ENCODE peak calls at places on chromosomes 13 and 19, in seven cellular contexts. K is Caco-2; N is HFF-Myc; P is epithelial cell of proximal tubule; C is colonic mucosa; Q is CD8-positive, alpha-beta T cell; G is lower lobe of right lung. W is an unnamed sample.

GRCh38 chr19:16535381-16535780 is 6.9 kb downstream of the CHERP start:
- DNase-seq in Q (no peak), C (no peak), K (no peak), G (no peak), P (no peak), N (no peak), W (no peak)

GRCh38 chr19:50654882-50655281 is 5.6 kb downstream of the C19orf81 start:
- DNase-seq in G (no peak), K (peak; percentile 65), N (no peak), Q (no peak), C (no peak), P (no peak), W (no peak)

GRCh38 chr13:95880346-95880745 is 172.9 kb downstream of the UGGT2 start:
- DNase-seq in K (no peak), P (no peak), Q (no peak), C (no peak), N (no peak), G (no peak), W (no peak)

GRCh38 chr13:104782741-104783140 is 1716.5 kb upstream of the SLC10A2 start:
- DNase-seq in C (no peak), G (no peak), N (no peak), Q (no peak), P (no peak), K (no peak), W (no peak)

GRCh38 chr13:39566216-39566869 is 36.6 kb downstream of the LHFPL6 start:
- DNase-seq in Q (no peak), K (no peak), G (no peak), C (no peak), P (no peak), N (no peak), W (no peak)

GRCh38 chr19:16416996-16417395 is 54.8 kb downstream of the EPS15L1 start:
- DNase-seq in G (no peak), K (no peak), Q (no peak), P (no peak), C (no peak), N (no peak), W (no peak)

GRCh38 chr19:11848594-11849263 is at the start of gene ZNF439:
- DNase-seq in C (peak; percentile 98), N (no peak), K (peak; percentile 83), G (peak; percentile 95), P (peak; percentile 9), Q (peak; percentile 76), W (peak; percentile 12)

GRCh38 chr19:15452111-15453047 is 2.6 kb upstream of the WIZ start:
- DNase-seq in K (peak; percentile 49), P (peak; percentile 71), N (no peak), C (peak; percentile 86), G (peak; percentile 91), Q (no peak), W (peak; percentile 44)

GRCh38 chr13:41931337-41931736 is 29.6 kb downstream of the VWA8 start:
- DNase-seq in N (no peak), K (no peak), P (no peak), G (no peak), C (no peak), Q (no peak), W (no peak)

DNA sequence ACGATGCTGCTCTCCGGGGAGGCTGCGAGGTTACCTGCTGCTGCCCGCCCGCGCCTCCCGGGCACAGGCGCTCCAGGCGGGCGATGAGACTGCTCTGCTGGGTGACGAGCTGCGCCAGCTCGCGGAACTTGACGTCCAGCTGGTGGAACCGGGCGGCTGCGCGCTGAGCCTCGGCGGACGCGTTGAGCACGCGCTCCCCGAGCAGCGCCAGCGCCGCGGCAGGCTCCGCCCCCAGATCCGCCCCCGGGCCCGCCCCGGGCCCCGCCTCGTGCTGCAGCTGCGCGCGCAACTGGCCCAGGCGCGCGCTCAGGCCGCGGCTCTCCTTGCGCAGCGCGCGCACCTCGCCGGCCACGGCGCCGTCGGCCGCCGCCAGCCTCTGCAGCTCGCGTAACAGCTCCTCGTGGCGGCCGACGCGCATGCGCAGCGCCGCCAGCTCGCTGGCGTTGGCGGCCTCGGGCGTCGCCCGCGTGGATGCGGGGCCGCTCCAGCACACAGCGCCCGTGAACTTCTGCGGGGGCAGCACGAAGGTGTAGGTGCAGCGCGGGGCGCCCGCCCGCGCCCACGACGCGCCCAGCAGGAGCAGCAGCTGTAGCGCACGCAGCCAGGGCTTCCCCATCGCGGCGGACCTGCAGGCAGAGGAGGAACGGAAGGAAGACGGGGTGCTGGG is 6.4 kb downstream of the ANGPTL6 start:
- DNase-seq in C (peak; percentile 88), N (peak; percentile 47), K (peak; percentile 94), G (peak; percentile 93), Q (peak; percentile 79), P (no peak), W (peak; percentile 79)
- TF ChIP-seq CTCF in C (no peak), N (no peak), K (no peak), G (no peak), Q (no peak), P (no peak), W (no peak)

DNA sequence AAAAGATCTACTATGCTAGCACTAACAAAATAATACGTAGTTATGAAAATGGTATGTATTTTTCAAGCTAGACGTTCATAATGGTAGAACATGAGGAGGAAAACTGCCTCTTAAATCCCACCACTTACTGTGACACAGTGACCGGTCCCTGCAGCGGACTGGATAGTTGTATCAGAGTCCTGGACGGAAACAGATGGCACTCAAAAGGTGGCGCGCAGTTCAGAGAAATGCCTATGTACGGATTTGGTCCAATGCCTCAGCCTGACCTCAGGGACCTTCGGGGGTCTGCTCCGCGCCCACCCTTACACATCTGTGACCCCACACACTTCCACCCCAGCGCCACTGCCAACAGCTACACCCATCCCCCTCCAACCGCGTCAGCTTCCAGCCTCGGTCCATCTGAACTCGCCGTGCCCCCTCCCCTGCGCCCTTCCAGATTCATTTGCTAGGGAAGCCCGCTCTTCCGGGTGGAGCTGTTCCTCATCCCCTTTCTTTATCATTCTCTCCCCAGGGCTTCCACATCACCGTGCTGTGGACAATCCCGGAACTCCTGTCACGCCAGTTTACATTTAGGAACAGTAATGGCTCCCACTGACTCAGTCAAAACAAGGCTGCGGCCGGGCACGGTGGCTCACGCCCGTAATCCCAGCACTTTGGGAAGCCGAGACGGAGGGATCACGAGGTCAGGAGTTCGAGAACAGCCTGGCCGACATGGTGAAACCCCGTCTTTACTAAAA is 794 bp upstream of the LENG8 start:
- DNase-seq in K (peak; percentile 65), G (peak; percentile 74), P (no peak), C (peak; percentile 60), N (no peak), Q (no peak), W (no peak)
- TF ChIP-seq CTCF in K (no peak), G (no peak), P (no peak), C (no peak), N (no peak), Q (no peak), W (peak; percentile 11)

GRCh38 chr13:79547211-79547610 is 66.3 kb downstream of the NDFIP2 start:
- DNase-seq in P (no peak), G (no peak), K (no peak), N (no peak), C (no peak), Q (no peak), W (no peak)

GRCh38 chr13:79547821-79548220 is 66.9 kb downstream of the NDFIP2 start:
- DNase-seq in N (no peak), P (no peak), C (no peak), G (no peak), Q (no peak), K (no peak), W (no peak)

GRCh38 chr13:79549355-79550106 is 68.6 kb downstream of the NDFIP2 start:
- DNase-seq in C (no peak), G (no peak), Q (no peak), N (no peak), P (no peak), K (no peak), W (no peak)

GRCh38 chr13:79543883-79544282 is 62.9 kb downstream of the NDFIP2 start:
- DNase-seq in G (no peak), P (no peak), C (no peak), Q (no peak), N (no peak), K (no peak), W (no peak)

DNA sequence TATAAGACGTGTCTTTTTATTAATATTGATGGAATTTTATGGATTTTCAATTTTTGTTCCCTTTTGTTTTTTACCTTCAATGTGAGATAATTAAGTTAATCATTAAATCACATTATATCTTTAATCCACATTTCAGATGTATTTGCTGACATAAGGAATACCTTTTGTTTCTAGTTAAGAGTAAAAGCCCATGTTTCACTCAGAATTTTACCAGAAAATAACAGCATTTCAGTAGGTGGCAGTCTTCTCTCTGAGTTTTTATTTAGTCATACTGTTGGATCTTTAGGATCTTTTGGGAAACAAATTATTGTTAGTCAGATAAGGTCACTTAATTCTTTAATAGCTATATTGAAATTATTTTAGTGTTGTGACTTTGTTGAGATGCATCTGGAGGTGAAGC is 67.9 kb downstream of the NDFIP2 start:
- DNase-seq in G (no peak), P (no peak), K (no peak), N (no peak), Q (no peak), C (no peak), W (no peak)
- TF ChIP-seq CTCF in G (peak; percentile 19), P (peak; percentile 31), K (peak; percentile 16), N (no peak), Q (no peak), C (no peak), W (peak; percentile 47)

GRCh38 chr13:29707876-29708543 is 112.5 kb upstream of the SLC7A1 start:
- DNase-seq in G (no peak), P (no peak), C (peak; percentile 35), K (peak; percentile 76), Q (peak; percentile 17), N (peak; percentile 24), W (no peak)
- TF ChIP-seq CTCF in G (peak; percentile 42), P (peak; percentile 79), C (peak; percentile 53), K (peak; percentile 74), Q (peak; percentile 12), N (peak; percentile 87), W (peak; percentile 49)

W was measured in progenitor cell of endocrine pancreas.